ENCODE peak calls at places on chromosomes 16 and 17, in nine cellular contexts. T is smooth muscle cell of the brain vasculature; I is stimulated activated CD4-positive, alpha-beta T cell treated with anti-CD3 and anti-CD28 coated beads, Interleukin-4, amount 100 ng/mL, for 48 hours; B is psoas muscle; R is A172; S is body of pancreas; H is HT1080; E is HTR-8/SVneo; C is COR-L47. Q is an unnamed sample.

GRCh38 chr16:3013491-3013951 is 798 bp downstream of the CLDN9 start:
- DNase-seq in T (no peak), I (no peak), B (no peak), R (peak; percentile 55), S (no peak), H (no peak), E (no peak), C (no peak), Q (no peak)

GRCh38 chr17:81510798-81511549 is 1.6 kb downstream of the ACTG1 start:
- DNase-seq in T (no peak), I (no peak), B (no peak), R (no peak), S (no peak), H (peak; percentile 39), E (no peak), C (no peak), Q (no peak)

GRCh38 chr16:80591071-80591935 is 50.5 kb downstream of the DYNLRB2 start:
- DNase-seq in T (no peak), I (no peak), B (no peak), R (no peak), S (no peak), H (no peak), E (no peak), C (no peak), Q (no peak)

GRCh38 chr17:27319536-27320221 is 25.8 kb downstream of the WSB1 start:
- DNase-seq in T (no peak), I (no peak), B (peak; percentile 91), R (peak; percentile 16), S (peak; percentile 77), H (no peak), E (no peak), C (no peak), Q (peak; percentile 88)

GRCh38 chr16:66364959-66365306 is 1.6 kb upstream of the CDH5 start:
- DNase-seq in T (no peak), I (no peak), B (no peak), R (no peak), S (no peak), H (no peak), E (no peak), C (no peak), Q (no peak)

GRCh38 chr17:57536289-57536688 is 208.8 kb downstream of the CCDC182 start:
- DNase-seq in T (no peak), I (no peak), B (no peak), R (no peak), S (no peak), H (no peak), E (no peak), C (no peak), Q (no peak)

GRCh38 chr17:17896746-17897145 is 60.0 kb upstream of the SREBF1 start:
- DNase-seq in T (no peak), I (no peak), B (no peak), R (no peak), S (no peak), H (no peak), E (no peak), C (no peak), Q (no peak)

GRCh38 chr17:43760254-43760852 is 1.8 kb upstream of the SOST start:
- DNase-seq in T (peak; percentile 83), I (peak; percentile 93), B (peak; percentile 94), R (peak; percentile 95), S (peak; percentile 96), H (peak; percentile 85), E (peak; percentile 94), C (peak; percentile 83), Q (peak; percentile 95)

GRCh38 chr16:67415872-67416793 is at the start of gene ZDHHC1:
- DNase-seq in T (no peak), I (peak; percentile 50), B (peak; percentile 87), R (no peak), S (peak; percentile 70), H (peak; percentile 57), E (peak; percentile 85), C (no peak), Q (peak; percentile 83)

GRCh38 chr17:9419932-9420453 is 155.6 kb downstream of the STX8 start:
- DNase-seq in T (no peak), I (no peak), B (no peak), R (no peak), S (no peak), H (no peak), E (no peak), C (no peak), Q (no peak)

GRCh38 chr17:82031303-82031884 is at the start of gene RAC3:
- DNase-seq in T (no peak), I (no peak), B (no peak), R (no peak), S (no peak), H (no peak), E (peak; percentile 45), C (peak; percentile 27), Q (no peak)